ENCODE peak calls at places on chromosomes 7 and 10, in four cellular contexts. C, Z, X and Q are unnamed samples. For H3K36me3 and H3K9me1, the result is how much of the 10 kb centered on the place peaks cover.

GRCh38 chr7:18086165-18087030 is 58.8 kb upstream of the PRPS1L1 start:
- DNase-seq in C (no peak), Z (peak), X (peak), Q (no peak)

GRCh38 chr7:132138817-132139216 is 437.5 kb downstream of the PLXNA4 start:
- DNase-seq in C (no peak), Z (peak), X (no peak), Q (no peak)

GRCh38 chr7:13628231-13629001 is 361.1 kb downstream of the ETV1 start:
- DNase-seq in C (peak), Z (no peak), X (no peak), Q (no peak)

GRCh38 chr7:100895956-100896742 is 461 bp upstream of the ACHE start:
- DNase-seq in C (no peak), Z (no peak), X (peak), Q (no peak)

GRCh38 chr10:95170790-95171189 is 23.2 kb upstream of the ACSM6 start:
- DNase-seq in C (no peak), Z (no peak), X (no peak), Q (no peak)

GRCh38 chr7:66187894-66188293 is 17.2 kb upstream of the TPST1 start:
- DNase-seq in C (no peak), Z (no peak), X (no peak), Q (no peak)

GRCh38 chr10:85791846-85792532 is 574.6 kb downstream of the GRID1 start:
- DNase-seq in C (no peak), Z (no peak), X (peak), Q (no peak)

GRCh38 chr7:824664-825063 is 7.6 kb upstream of the SUN1 start:
- DNase-seq in C (no peak), Z (no peak), X (no peak), Q (no peak)

GRCh38 chr7:154910125-154910524 is 92.8 kb downstream of the PAXIP1 start:
- DNase-seq in C (no peak), Z (no peak), X (no peak), Q (no peak)

GRCh38 chr10:3131098-3131497 is 41.5 kb downstream of the PITRM1 start:
- DNase-seq in C (peak), Z (no peak), X (no peak), Q (no peak)

GRCh38 chr10:11553773-11554381 is 57.6 kb downstream of the USP6NL start:
- DNase-seq in C (no peak), Z (no peak), X (no peak), Q (no peak)

GRCh38 chr10:86914734-86915133 is 42.7 kb downstream of the MMRN2 start:
- DNase-seq in C (peak), Z (no peak), X (no peak), Q (no peak)

GRCh38 chr7:28166982-28167715 is 13.4 kb downstream of the JAZF1 start:
- DNase-seq in C (peak), Z (no peak), X (no peak), Q (no peak)
- TF ChIP-seq CTCF in C (no peak), Z (no peak), X (no peak), Q (no peak)

GRCh38 chr7:140039896-140040295 is 22.9 kb downstream of the PARP12 start:
- DNase-seq in C (no peak), Z (no peak), X (no peak), Q (no peak)
- H3K36me3 ChIP-seq in C (under half), Z (under half), X (under half), Q (under half)

GRCh38 chr10:117534321-117535044 is 8.1 kb upstream of the EMX2 start:
- DNase-seq in C (no peak), Z (no peak), X (no peak), Q (no peak)

GRCh38 chr10:117536862-117537435 is 5.6 kb upstream of the EMX2 start:
- DNase-seq in C (no peak), Z (no peak), X (no peak), Q (no peak)

GRCh38 chr10:117536359-117536861 is 6.1 kb upstream of the EMX2 start:
- DNase-seq in C (no peak), Z (no peak), X (no peak), Q (no peak)

GRCh38 chr10:117535045-117535751 is 7.3 kb upstream of the EMX2 start:
- DNase-seq in C (no peak), Z (no peak), X (no peak), Q (no peak)

DNA sequence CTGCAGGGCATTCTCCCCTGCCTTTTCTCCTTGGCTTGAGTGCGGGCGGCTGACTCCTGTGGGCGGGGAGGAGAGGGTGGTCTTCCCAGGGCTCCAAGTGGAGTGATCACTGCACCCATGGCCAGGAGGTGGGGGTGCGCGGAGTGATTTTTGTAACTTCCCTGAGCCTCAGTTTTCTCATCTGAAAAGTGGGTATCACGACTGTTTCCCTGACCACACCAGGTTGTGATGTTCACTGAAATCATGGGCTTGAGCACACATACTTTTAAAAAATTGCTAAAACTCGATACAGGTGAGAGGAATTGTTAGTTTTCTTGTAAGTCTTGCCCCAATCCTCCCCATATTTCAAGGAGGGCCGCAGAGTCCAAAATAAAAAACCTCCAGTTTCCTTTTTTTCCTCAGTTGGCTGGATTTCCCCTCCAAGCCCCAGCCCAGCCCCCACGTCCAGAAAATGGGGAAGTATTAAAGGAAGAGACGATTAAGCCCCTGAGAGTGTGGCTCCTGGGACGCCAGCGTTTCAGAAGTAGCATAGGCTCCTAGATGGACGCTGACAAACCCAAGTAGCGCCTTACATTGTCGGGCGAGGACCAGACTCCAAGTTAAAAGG is 6.7 kb upstream of the EMX2 start:
- DNase-seq in C (no peak), Z (no peak), X (no peak), Q (no peak)
- H3K9me1 ChIP-seq in C (under half), Z (under half), X (under half), Q (under half)

GRCh38 chr7:45179666-45180065 is 22.1 kb downstream of the RAMP3 start:
- DNase-seq in C (no peak), Z (no peak), X (no peak), Q (no peak)

GRCh38 chr7:45176886-45177731 is 19.5 kb downstream of the RAMP3 start:
- DNase-seq in C (no peak), Z (no peak), X (no peak), Q (no peak)

GRCh38 chr7:45180084-45180986 is 22.7 kb downstream of the RAMP3 start:
- DNase-seq in C (no peak), Z (no peak), X (no peak), Q (no peak)

GRCh38 chr7:45177801-45178200 is 20.2 kb downstream of the RAMP3 start:
- DNase-seq in C (no peak), Z (no peak), X (no peak), Q (no peak)

DNA sequence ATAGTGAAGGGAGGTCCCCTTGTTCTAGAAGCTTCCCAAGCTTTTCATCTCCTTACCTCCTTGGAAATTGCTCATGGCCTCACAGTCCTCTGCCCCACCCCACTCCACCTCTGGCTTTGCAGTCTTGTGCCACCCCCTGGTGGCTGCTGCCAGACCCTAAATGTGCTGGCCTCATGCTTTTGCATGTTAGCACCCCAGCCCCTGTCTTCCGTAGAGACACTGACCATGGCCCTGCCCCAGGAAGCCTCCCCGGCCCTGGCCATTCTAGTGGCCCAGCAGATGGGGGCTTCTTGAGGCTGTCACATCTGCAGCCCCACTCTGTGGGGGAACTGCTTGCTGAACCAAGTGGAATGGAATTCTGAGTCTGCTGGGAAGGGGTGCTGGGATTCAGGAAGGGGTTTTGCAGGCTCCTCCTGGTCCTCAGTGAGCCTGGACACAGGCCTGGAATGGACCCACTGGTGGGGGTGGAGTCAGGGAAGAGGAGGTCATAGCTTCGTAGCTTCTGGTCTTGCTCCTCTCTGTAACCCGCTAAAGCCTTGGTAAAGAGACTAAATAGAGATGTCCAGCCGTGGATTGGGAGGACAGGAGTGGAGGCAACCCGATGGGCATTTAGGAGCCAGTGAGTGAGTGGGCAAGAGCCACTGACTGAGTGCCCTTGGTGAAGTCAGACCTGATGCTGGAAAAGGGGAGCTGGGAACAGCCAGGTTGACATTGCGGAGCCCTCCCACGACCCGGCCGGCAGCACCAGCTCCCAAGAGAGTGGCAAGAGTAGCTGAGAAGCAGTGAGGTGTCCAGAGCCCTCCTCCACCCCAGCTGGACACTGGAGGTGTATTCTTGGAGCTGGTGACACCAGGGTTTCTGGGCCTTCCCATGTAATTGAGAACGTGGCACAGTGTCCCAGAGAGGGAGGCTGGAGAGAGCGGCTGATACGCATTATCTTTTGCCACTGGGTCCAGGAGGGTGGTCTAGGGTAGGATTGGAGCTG is 20.9 kb downstream of the RAMP3 start:
- DNase-seq in C (no peak), Z (no peak), X (peak), Q (no peak)
- TF ChIP-seq CTCF in C (no peak), Z (no peak), X (peak), Q (peak)

GRCh38 chr10:84681781-84682180 is 353.4 kb downstream of the CCSER2 start:
- DNase-seq in C (no peak), Z (no peak), X (no peak), Q (no peak)
- H3K36me3 ChIP-seq in C (under half), Z (under half), X (under half), Q (under half)

DNA sequence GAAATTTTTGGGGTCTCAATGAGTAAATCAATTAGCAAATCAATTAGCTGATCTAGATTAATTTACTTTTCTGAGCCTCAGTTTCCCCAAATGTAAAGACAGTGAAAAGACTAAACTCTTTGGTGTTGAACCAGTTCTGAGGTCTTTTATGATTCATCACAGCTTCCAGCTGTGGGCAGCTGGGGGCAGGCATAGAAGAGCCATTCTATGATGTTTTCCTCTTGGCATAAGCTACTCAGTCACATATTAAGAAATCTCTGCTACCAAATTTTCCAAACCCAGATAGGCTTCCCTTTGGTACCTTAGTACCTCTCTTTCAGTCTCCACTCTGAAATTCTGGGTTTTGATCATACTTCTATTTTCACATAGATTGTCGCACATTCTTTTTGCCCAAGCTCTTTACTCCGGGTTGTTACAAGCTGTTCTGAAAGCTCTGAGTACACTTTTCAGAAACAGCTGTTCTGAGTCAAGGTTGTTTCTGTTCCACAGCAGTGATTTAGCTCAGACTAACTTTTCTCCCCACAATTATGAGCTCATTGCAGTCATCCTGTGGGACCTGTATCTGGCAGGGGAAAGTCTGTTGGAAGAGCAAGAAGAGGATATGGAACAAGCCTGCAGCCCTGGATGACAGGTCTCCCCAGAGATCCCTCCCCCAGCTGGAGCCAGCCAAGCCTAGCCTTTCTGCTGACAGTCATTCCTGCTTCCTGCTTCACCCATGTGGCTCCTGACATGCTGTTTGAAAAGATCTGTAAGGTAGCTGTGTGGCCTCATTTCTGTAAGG is 599.6 kb upstream of the GHITM start:
- DNase-seq in C (no peak), Z (no peak), X (no peak), Q (no peak)
- H3K9me1 ChIP-seq in C (under half), Z (under half), X (under half), Q (under half)